ENCODE peak calls at places on chromosomes 12 and 14, in six cellular contexts. L is mucosa of gallbladder, J is endothelial cell, X is hypothalamus, N is EH, V is tibial nerve. T is an unnamed sample.

GRCh38 chr14:95222870-95223398 is 65.6 kb upstream of the DICER1 start:
- DNase-seq in L (no peak), N (peak), J (no peak), X (no peak), V (no peak), T (peak)

GRCh38 chr12:9944404-9944803 is 12.2 kb upstream of the CLEC2A start:
- DNase-seq in X (no peak), J (no peak), V (no peak), L (no peak), N (no peak), T (no peak)

GRCh38 chr14:29463727-29464370 is 463.8 kb downstream of the PRKD1 start:
- DNase-seq in V (no peak), L (no peak), N (peak), X (no peak), J (no peak), T (peak)

GRCh38 chr14:72715910-72716268 is 178.0 kb downstream of the DPF3 start:
- DNase-seq in J (no peak), X (no peak), V (no peak), N (no peak), L (no peak), T (no peak)

GRCh38 chr12:27651201-27651600 is 45.0 kb upstream of the REP15 start:
- DNase-seq in J (no peak), L (no peak), N (peak), X (no peak), V (no peak), T (peak)

GRCh38 chr12:12195516-12195915 is 71.3 kb downstream of the LRP6 start:
- DNase-seq in J (no peak), V (no peak), N (peak), L (no peak), X (no peak), T (peak)

GRCh38 chr12:41521872-41522379 is 333.8 kb downstream of the PDZRN4 start:
- DNase-seq in L (no peak), V (no peak), X (no peak), N (peak), J (no peak), T (peak)

GRCh38 chr14:32256606-32257005 is 53.5 kb upstream of the RNU6-8 start:
- DNase-seq in V (no peak), X (no peak), L (no peak), N (peak), J (no peak), T (no peak)

GRCh38 chr14:56809262-56810215 is 740 bp downstream of the OTX2 start:
- DNase-seq in L (no peak), X (no peak), N (no peak), V (no peak), J (peak), T (no peak)

GRCh38 chr12:97308576-97309198 is 153.9 kb upstream of the RMST start:
- DNase-seq in V (peak), J (peak), N (peak), X (no peak), L (peak), T (peak)

GRCh38 chr14:102848830-102849521 is 71.7 kb downstream of the TRAF3 start:
- DNase-seq in J (no peak), X (no peak), L (peak), N (peak), V (peak), T (no peak)

GRCh38 chr14:45990252-45990651 is 661.3 kb downstream of the RPL10L start:
- DNase-seq in V (no peak), N (no peak), J (no peak), X (no peak), L (no peak), T (no peak)

GRCh38 chr12:3242199-3242863 is 165.2 kb downstream of the TSPAN9 start:
- DNase-seq in V (no peak), X (no peak), J (no peak), L (peak), N (no peak), T (no peak)

GRCh38 chr12:52992699-52993557 is 13.3 kb upstream of the EIF4B start:
- DNase-seq in N (peak), L (peak), V (no peak), X (no peak), J (no peak), T (peak)

GRCh38 chr12:39435531-39435930 is 7.4 kb downstream of the KIF21A start:
- DNase-seq in J (no peak), X (no peak), V (no peak), L (no peak), N (peak), T (no peak)

GRCh38 chr14:77882098-77882497 is 82.2 kb downstream of the ADCK1 start:
- DNase-seq in N (peak), V (no peak), L (no peak), X (no peak), J (no peak), T (peak)

GRCh38 chr12:19799216-19799615 is 359.9 kb downstream of the AEBP2 start:
- DNase-seq in L (no peak), V (no peak), X (no peak), J (no peak), N (peak), T (peak)

GRCh38 chr14:26730929-26731618 is 133.2 kb upstream of the NOVA1 start:
- DNase-seq in L (no peak), X (no peak), J (peak), N (no peak), V (no peak), T (no peak)

T was measured in M059J.